ENCODE peak calls at places on chromosomes 7 and 10, in eight cellular contexts. O is sigmoid colon, C is tibial nerve, Z is transverse colon, K is adrenal gland, D is heart left ventricle, E is K562, A is IMR-90. V is an unnamed sample.

GRCh38 chr10:69467928-69468770 is 16.9 kb downstream of the TSPAN15 start:
- DNase-seq in O (no peak), C (no peak), Z (no peak), K (no peak), D (no peak), E (peak; percentile 39), A (no peak), V (no peak)

GRCh38 chr10:60172363-60172990 is 217.2 kb downstream of the ANK3 start:
- DNase-seq in O (no peak), C (no peak), Z (no peak), K (no peak), D (no peak), E (no peak), A (no peak), V (no peak)

GRCh38 chr7:30548762-30549344 is 44.2 kb upstream of the GGCT start:
- DNase-seq in O (peak; percentile 71), C (peak; percentile 81), Z (peak; percentile 71), K (peak; percentile 79), D (peak; percentile 70), E (peak; percentile 73), A (peak; percentile 73), V (peak; percentile 77)

GRCh38 chr7:128164061-128164954 is 76.8 kb upstream of the LEP start:
- DNase-seq in O (no peak), C (no peak), Z (no peak), K (peak; percentile 46), D (no peak), E (no peak), A (peak; percentile 86), V (no peak)

GRCh38 chr10:120162471-120162870 is 269.9 kb downstream of the SEC23IP start:
- DNase-seq in O (no peak), C (no peak), Z (no peak), K (no peak), D (no peak), E (no peak), A (no peak), V (no peak)

GRCh38 chr7:86750124-86750523 is 106.4 kb downstream of the GRM3 start:
- DNase-seq in O (no peak), C (no peak), Z (no peak), K (no peak), D (no peak), E (no peak), A (no peak), V (no peak)

GRCh38 chr10:44924261-44925040 is 13.3 kb downstream of the TMEM72 start:
- DNase-seq in O (peak; percentile 52), C (no peak), Z (no peak), K (no peak), D (peak; percentile 14), E (no peak), A (no peak), V (no peak)

GRCh38 chr7:74365320-74366022 is 76.3 kb downstream of the CLIP2 start:
- DNase-seq in O (peak; percentile 77), C (peak; percentile 42), Z (peak; percentile 84), K (peak; percentile 71), D (peak; percentile 39), E (peak; percentile 100), A (peak; percentile 43), V (no peak)

GRCh38 chr10:31929986-31930675 is 1.5 kb upstream of the ARHGAP12 start:
- DNase-seq in O (no peak), C (no peak), Z (no peak), K (no peak), D (no peak), E (no peak), A (no peak), V (no peak)

GRCh38 chr7:93055543-93056107 is 62.2 kb downstream of the SAMD9 start:
- DNase-seq in O (no peak), C (no peak), Z (no peak), K (no peak), D (no peak), E (no peak), A (peak; percentile 62), V (no peak)

GRCh38 chr7:44385384-44386138 is 60.2 kb upstream of the CAMK2B start:
- DNase-seq in O (no peak), C (no peak), Z (no peak), K (no peak), D (no peak), E (no peak), A (no peak), V (peak; percentile 22)

GRCh38 chr10:110852255-110852896 is 19.4 kb upstream of the PDCD4 start:
- DNase-seq in O (peak; percentile 36), C (no peak), Z (no peak), K (no peak), D (no peak), E (no peak), A (peak; percentile 12), V (peak; percentile 71)

GRCh38 chr7:7433736-7434260 is 101.9 kb downstream of the COL28A1 start:
- DNase-seq in O (no peak), C (no peak), Z (no peak), K (no peak), D (no peak), E (no peak), A (peak; percentile 11), V (no peak)

GRCh38 chr7:45702751-45703150 is 128.6 kb downstream of the ADCY1 start:
- DNase-seq in O (no peak), C (no peak), Z (no peak), K (peak; percentile 1), D (no peak), E (no peak), A (no peak), V (peak; percentile 19)

DNA sequence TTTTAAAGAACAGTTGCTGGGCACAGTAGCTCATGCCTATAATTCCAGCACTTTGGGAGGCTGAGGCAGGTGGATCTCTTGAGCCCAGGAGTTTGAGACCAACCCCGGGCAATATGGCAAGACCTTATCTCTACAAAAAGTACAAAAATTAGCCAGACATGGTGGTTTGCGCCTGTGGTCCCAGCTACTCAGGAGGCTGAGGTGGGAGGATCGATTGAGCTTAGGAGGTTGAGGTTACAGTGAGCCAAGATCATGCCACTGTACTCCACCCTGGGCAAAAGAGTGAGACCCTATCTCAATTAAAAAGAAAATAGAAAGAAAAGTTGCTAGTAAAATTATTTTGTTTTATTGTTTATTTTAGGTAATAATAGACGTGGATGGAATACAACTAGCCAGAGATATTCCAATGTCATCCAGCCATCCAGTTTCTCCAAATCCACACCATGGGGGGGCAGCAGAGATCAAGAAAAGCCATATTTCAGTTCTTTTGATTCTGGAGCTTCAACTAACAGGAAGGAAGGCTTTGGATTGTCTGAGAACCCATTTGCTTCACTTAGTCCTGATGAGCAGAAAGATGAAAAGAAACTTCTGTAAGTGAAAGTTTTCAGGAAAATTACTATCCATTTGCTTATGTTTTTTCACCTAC is 3.0 kb downstream of the NUP42 start:
- DNase-seq in O (no peak), C (peak; percentile 88), Z (peak; percentile 43), K (peak; percentile 28), D (peak; percentile 48), E (peak; percentile 20), A (peak; percentile 51), V (no peak)
- H3K4me3 ChIP-seq in O (no peak overlapping the region), C (no peak overlapping the region), Z (no peak overlapping the region), K (no peak overlapping the region), D (no peak overlapping the region), E (no peak overlapping the region), A (no peak overlapping the region), V (no peak overlapping the region)

GRCh38 chr10:186911-187310 is 51.7 kb downstream of the ZMYND11 start:
- DNase-seq in O (no peak), C (no peak), Z (no peak), K (no peak), D (no peak), E (no peak), A (no peak), V (no peak)

GRCh38 chr10:190216-190615 is 55.0 kb downstream of the ZMYND11 start:
- DNase-seq in O (no peak), C (no peak), Z (no peak), K (no peak), D (no peak), E (no peak), A (no peak), V (no peak)

GRCh38 chr10:191703-192518 is 56.7 kb downstream of the ZMYND11 start:
- DNase-seq in O (no peak), C (peak; percentile 13), Z (no peak), K (peak; percentile 34), D (no peak), E (no peak), A (peak; percentile 75), V (no peak)

GRCh38 chr10:184911-185310 is 49.7 kb downstream of the ZMYND11 start:
- DNase-seq in O (no peak), C (no peak), Z (no peak), K (no peak), D (no peak), E (no peak), A (peak; percentile 59), V (no peak)

GRCh38 chr10:188546-188945 is 53.3 kb downstream of the ZMYND11 start:
- DNase-seq in O (no peak), C (no peak), Z (no peak), K (no peak), D (no peak), E (no peak), A (peak; percentile 57), V (no peak)
- TF ChIP-seq POLR2A in O (no peak), C (no peak), Z (no peak), K (no peak), D (no peak), E (no peak), A (no peak), V (no peak)

GRCh38 chr10:122142652-122143237 is 128.4 kb upstream of the BTBD16 start:
- DNase-seq in O (no peak), C (no peak), Z (no peak), K (no peak), D (no peak), E (peak; percentile 68), A (no peak), V (peak; percentile 43)

GRCh38 chr10:122141821-122142651 is 129.1 kb upstream of the BTBD16 start:
- DNase-seq in O (no peak), C (no peak), Z (no peak), K (no peak), D (no peak), E (no peak), A (peak; percentile 63), V (no peak)

GRCh38 chr10:122144199-122144598 is 126.9 kb upstream of the BTBD16 start:
- DNase-seq in O (no peak), C (no peak), Z (no peak), K (no peak), D (no peak), E (no peak), A (no peak), V (no peak)

GRCh38 chr10:122145113-122145512 is 126.0 kb upstream of the BTBD16 start:
- DNase-seq in O (no peak), C (no peak), Z (no peak), K (no peak), D (no peak), E (no peak), A (no peak), V (no peak)

GRCh38 chr10:122143238-122143841 is 127.8 kb upstream of the BTBD16 start:
- DNase-seq in O (no peak), C (no peak), Z (no peak), K (no peak), D (no peak), E (no peak), A (no peak), V (no peak)
- H3K4me1 ChIP-seq in O (no peaks in the 10 kb centered on the region), C (peaks cover 52% of the 10 kb centered on the region), Z (peaks cover 10% of the 10 kb centered on the region), K (peaks cover 29% of the 10 kb centered on the region), D (peaks cover 64% of the 10 kb centered on the region), E (no peaks in the 10 kb centered on the region), A (peaks cover 26% of the 10 kb centered on the region), V (peaks cover 48% of the 10 kb centered on the region)

DNA sequence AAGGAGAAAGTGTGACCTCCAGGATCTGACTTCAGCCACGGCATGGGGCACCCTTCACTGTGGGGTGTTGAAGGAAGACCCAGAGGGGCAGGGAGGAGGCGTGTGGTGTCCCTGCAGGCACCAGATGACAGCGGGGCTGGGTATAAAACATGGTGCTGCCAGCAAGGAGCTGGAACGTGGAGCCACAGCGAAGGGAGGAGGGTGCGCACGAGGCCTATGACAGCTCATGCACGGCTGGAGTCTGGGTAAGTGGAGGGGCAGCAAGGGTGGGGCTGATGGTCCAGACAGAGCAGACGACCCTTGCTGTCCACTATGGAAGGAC is 27.8 kb upstream of the FOXL3 start:
- DNase-seq in O (peak; percentile 34), C (no peak), Z (no peak), K (no peak), D (no peak), E (no peak), A (no peak), V (no peak)
- H3K4me3 ChIP-seq in O (no peak overlapping the region), C (no peak overlapping the region), Z (no peak overlapping the region), K (no peak overlapping the region), D (no peak overlapping the region), E (no peak overlapping the region), A (no peak overlapping the region), V (no peak overlapping the region)